ENCODE peak calls at places on chromosomes 1 and 21, in four cellular contexts. B is NCI-H446; U is uterus; J is activated naive CD4-positive, alpha-beta T cell. L is an unnamed sample.

GRCh38 chr1:26597629-26598039 is 68.1 kb downstream of the RPS6KA1 start:
- DNase-seq in B (peak), U (no peak), J (no peak), L (peak)

GRCh38 chr1:32255072-32256071 is 4.3 kb downstream of the LCK start:
- DNase-seq in B (no peak), U (no peak), J (no peak), L (no peak)

GRCh38 chr1:212586429-212587303 is 21.9 kb upstream of the ATF3 start:
- DNase-seq in B (no peak), U (no peak), J (no peak), L (no peak)

GRCh38 chr1:184299796-184300195 is 87.0 kb upstream of the C1orf21 start:
- DNase-seq in B (peak), U (no peak), J (no peak), L (peak)

GRCh38 chr1:191895462-191896058 is 262.7 kb upstream of the RGS18 start:
- DNase-seq in B (no peak), U (no peak), J (no peak), L (no peak)

GRCh38 chr1:6124746-6125365 is 55.3 kb downstream of the CHD5 start:
- DNase-seq in B (no peak), U (no peak), J (no peak), L (no peak)

GRCh38 chr1:164563821-164564251 is 4.9 kb downstream of the PBX1 start:
- DNase-seq in B (no peak), U (no peak), J (no peak), L (no peak)

GRCh38 chr1:171160611-171161354 is 24.3 kb upstream of the FMO2 start:
- DNase-seq in B (no peak), U (no peak), J (no peak), L (no peak)

GRCh38 chr1:54547601-54548388 is at the start of gene ACOT11:
- DNase-seq in B (peak), U (peak), J (no peak), L (peak)

GRCh38 chr1:240492832-240493440 is 119.0 kb downstream of the GREM2 start:
- DNase-seq in B (no peak), U (no peak), J (no peak), L (no peak)

GRCh38 chr21:26939532-26940181 is 27.2 kb downstream of the ADAMTS5 start:
- DNase-seq in B (peak), U (no peak), J (no peak), L (no peak)

GRCh38 chr1:10105484-10105883 is 72.7 kb downstream of the UBE4B start:
- DNase-seq in B (no peak), U (no peak), J (no peak), L (no peak)

GRCh38 chr1:167747988-167748387 is 26.2 kb downstream of the MPZL1 start:
- DNase-seq in B (no peak), U (no peak), J (no peak), L (no peak)

GRCh38 chr1:7582439-7582972 is 188.6 kb upstream of the VAMP3 start:
- DNase-seq in B (no peak), U (no peak), J (no peak), L (no peak)

GRCh38 chr1:207619833-207620572 is 24.9 kb upstream of the CR1L start:
- DNase-seq in B (peak), U (no peak), J (no peak), L (peak)

GRCh38 chr1:201605385-201605747 is 66.4 kb downstream of the NAV1 start:
- DNase-seq in B (no peak), U (no peak), J (no peak), L (no peak)

GRCh38 chr1:51214615-51215131 is 21.4 kb upstream of the RNF11 start:
- DNase-seq in B (no peak), U (no peak), J (no peak), L (no peak)

GRCh38 chr1:116738673-116739370 is 15.4 kb upstream of the CD2 start:
- DNase-seq in B (no peak), U (no peak), J (no peak), L (no peak)

GRCh38 chr1:193240609-193241008 is 54.2 kb upstream of the B3GALT2 start:
- DNase-seq in B (no peak), U (no peak), J (no peak), L (no peak)

GRCh38 chr1:228668553-228669400 is 66.5 kb upstream of the RHOU start:
- DNase-seq in B (no peak), U (no peak), J (no peak), L (no peak)

GRCh38 chr1:33271666-33272505 is 15.6 kb downstream of the ZNF362 start:
- DNase-seq in B (no peak), U (no peak), J (no peak), L (no peak)

GRCh38 chr1:204321665-204322064 is 38.1 kb downstream of the PLEKHA6 start:
- DNase-seq in B (no peak), U (no peak), J (no peak), L (no peak)

GRCh38 chr1:201501144-201501543 is 5.8 kb downstream of the CSRP1 start:
- DNase-seq in B (no peak), U (no peak), J (no peak), L (no peak)

GRCh38 chr1:16162163-16162822 is 6.4 kb upstream of the EPHA2 start:
- DNase-seq in B (no peak), U (no peak), J (no peak), L (no peak)

GRCh38 chr21:36973986-36974850 is 7.7 kb upstream of the HLCS start:
- DNase-seq in B (no peak), U (no peak), J (no peak), L (no peak)

GRCh38 chr1:26697978-26698849 is 2.4 kb downstream of the ARID1A start:
- DNase-seq in B (peak), U (peak), J (no peak), L (peak)

GRCh38 chr1:242242983-242243382 is 244.1 kb upstream of the MAP1LC3C start:
- DNase-seq in B (peak), U (no peak), J (no peak), L (peak)

GRCh38 chr1:207823880-207824566 is 72.2 kb downstream of the CD46 start:
- DNase-seq in B (peak), U (peak), J (peak), L (no peak)

GRCh38 chr1:10724052-10724494 is 72.4 kb downstream of the CASZ1 start:
- DNase-seq in B (peak), U (peak), J (no peak), L (peak)

GRCh38 chr1:221961532-221962292 is 219.8 kb upstream of the DUSP10 start:
- DNase-seq in B (no peak), U (no peak), J (no peak), L (no peak)

GRCh38 chr1:10434590-10434989 is 4.4 kb downstream of the CENPS start:
- DNase-seq in B (no peak), U (no peak), J (no peak), L (no peak)

GRCh38 chr21:25626752-25627151 is 12.3 kb upstream of the JAM2 start:
- DNase-seq in B (peak), U (no peak), J (no peak), L (no peak)

GRCh38 chr1:55284856-55285255 is 69.7 kb upstream of the USP24 start:
- DNase-seq in B (peak), U (peak), J (no peak), L (peak)

GRCh38 chr1:198465201-198466144 is 75.0 kb downstream of the ATP6V1G3 start:
- DNase-seq in B (peak), U (no peak), J (no peak), L (peak)

GRCh38 chr1:94395748-94396309 is 22.4 kb upstream of the ABCD3 start:
- DNase-seq in B (no peak), U (no peak), J (no peak), L (no peak)

GRCh38 chr1:156165083-156165482 is 11.7 kb downstream of the SEMA4A start:
- DNase-seq in B (no peak), U (no peak), J (no peak), L (no peak)